ENCODE peak calls at places on chromosomes 16 and 17, in eight cellular contexts. Z, R, C, K, V, X, A and O are unnamed samples.
A peak's percentile ranks its signal among the peaks of the same experiment; 100 is the strongest.

GRCh38 chr16:87490091-87490798 is 2.6 kb downstream of the ZCCHC14 start:
- DNase-seq in X (no peak), V (no peak), R (no peak), K (no peak), C (no peak), Z (no peak), A (no peak), O (no peak)

GRCh38 chr16:86349338-86349900 is 160.9 kb upstream of the FOXF1 start:
- DNase-seq in A (no peak), X (no peak), K (no peak), R (no peak), V (no peak), Z (no peak), C (no peak), O (no peak)

GRCh38 chr17:34254651-34255380 is at the start of gene CCL2:
- DNase-seq in X (no peak), Z (peak; percentile 89), V (no peak), R (peak; percentile 69), K (no peak), A (peak; percentile 63), C (peak; percentile 60), O (no peak)

GRCh38 chr16:86929149-86929871 is 351.0 kb downstream of the FOXL1 start:
- DNase-seq in V (no peak), Z (no peak), A (no peak), K (no peak), C (peak; percentile 29), R (no peak), X (no peak), O (no peak)

GRCh38 chr16:67199808-67200198 is 872 bp downstream of the ELMO3 start:
- DNase-seq in K (no peak), R (no peak), C (no peak), X (no peak), V (no peak), A (no peak), Z (peak; percentile 78), O (no peak)

GRCh38 chr17:83170571-83171260 is 91.3 kb downstream of the METRNL start:
- DNase-seq in V (peak; percentile 79), C (no peak), R (no peak), Z (no peak), A (no peak), K (no peak), X (no peak), O (no peak)

GRCh38 chr16:3458852-3459361 is 15.4 kb downstream of the NAA60 start:
- DNase-seq in K (no peak), V (no peak), X (no peak), R (no peak), Z (no peak), A (peak; percentile 49), C (no peak), O (no peak)

GRCh38 chr17:31758646-31759045 is 100.4 kb downstream of the COPRS start:
- DNase-seq in K (no peak), X (no peak), V (no peak), A (no peak), R (no peak), C (no peak), Z (no peak), O (no peak)

GRCh38 chr17:42659079-42659931 is at the start of gene TUBG2:
- DNase-seq in A (peak; percentile 83), V (peak; percentile 96), K (peak; percentile 79), R (peak; percentile 90), Z (peak; percentile 99), X (peak; percentile 93), C (no peak), O (peak; percentile 70)

GRCh38 chr17:75658237-75658636 is 8.7 kb downstream of the RECQL5 start:
- DNase-seq in X (no peak), A (no peak), K (no peak), Z (no peak), R (no peak), V (no peak), C (no peak), O (no peak)

GRCh38 chr16:70470927-70471341 is 16.5 kb downstream of the FCSK start:
- DNase-seq in C (no peak), K (no peak), R (no peak), A (no peak), X (peak; percentile 35), Z (peak; percentile 75), V (no peak), O (no peak)